ENCODE peak calls at places on chromosomes 4 and X, in six cellular contexts. K is stimulated activated CD4-positive, alpha-beta T cell treated with anti-CD3 and anti-CD28 coated beads, Interleukin-1b, Interleukin-23, amount 100 ng/mL, for 24 hours; S is transverse colon; L is adipocyte; B is NCI-H345; O is NCI-H2107. H is an unnamed sample.

GRCh38 chr4:72424006-72424405 is 145.0 kb downstream of the ADAMTS3 start:
- DNase-seq in K (no peak), S (no peak), L (no peak), B (no peak), O (no peak), H (no peak)

GRCh38 chr4:123555500-123556273 is 159.1 kb downstream of the SPRY1 start:
- DNase-seq in K (no peak), S (peak), L (peak), B (no peak), O (no peak), H (no peak)

GRCh38 chrX:19673334-19674040 is 158.2 kb upstream of the MAP3K15 start:
- DNase-seq in K (no peak), S (peak), L (peak), B (no peak), O (no peak), H (no peak)

GRCh38 chr4:76943790-76944189 is 5.8 kb upstream of the SEPTIN11 start:
- DNase-seq in K (no peak), S (no peak), L (no peak), B (no peak), O (no peak), H (no peak)

GRCh38 chr4:173218411-173219125 is 50.0 kb downstream of the GALNT7 start:
- DNase-seq in K (no peak), S (no peak), L (peak), B (no peak), O (no peak), H (no peak)

GRCh38 chrX:154298312-154298711 is 2.7 kb downstream of the TKTL1 start:
- DNase-seq in K (no peak), S (no peak), L (no peak), B (peak), O (no peak), H (no peak)

GRCh38 chrX:47311857-47312774 is 58.3 kb upstream of the ZNF157 start:
- DNase-seq in K (peak), S (peak), L (peak), B (no peak), O (no peak), H (peak)

GRCh38 chr4:15653864-15654391 is 1.2 kb downstream of the FBXL5 start:
- DNase-seq in K (no peak), S (no peak), L (peak), B (peak), O (no peak), H (peak)

GRCh38 chrX:23981711-23982110 is 45.3 kb downstream of the KLHL15 start:
- DNase-seq in K (no peak), S (no peak), L (no peak), B (peak), O (no peak), H (no peak)

GRCh38 chr4:109216085-109216696 is 86.3 kb downstream of the COL25A1 start:
- DNase-seq in K (no peak), S (no peak), L (no peak), B (no peak), O (no peak), H (no peak)

GRCh38 chr4:28463184-28463690 is 1602.6 kb downstream of the STIM2 start:
- DNase-seq in K (no peak), S (no peak), L (peak), B (no peak), O (no peak), H (no peak)

GRCh38 chr4:55445921-55446577 is 50.3 kb downstream of the TMEM165 start:
- DNase-seq in K (no peak), S (no peak), L (no peak), B (no peak), O (no peak), H (no peak)

GRCh38 chr4:1644906-1645657 is 39.0 kb downstream of the FAM53A start:
- DNase-seq in K (no peak), S (peak), L (peak), B (no peak), O (no peak), H (no peak)

GRCh38 chr4:55925235-55925634 is 23.5 kb upstream of the CEP135 start:
- DNase-seq in K (no peak), S (no peak), L (no peak), B (no peak), O (no peak), H (no peak)

GRCh38 chrX:25544641-25545040 is 528.9 kb upstream of the ARX start:
- DNase-seq in K (no peak), S (no peak), L (no peak), B (no peak), O (no peak), H (no peak)

GRCh38 chrX:108396188-108396885 is 41.9 kb downstream of the COL4A6 start:
- DNase-seq in K (no peak), S (no peak), L (no peak), B (no peak), O (no peak), H (no peak)

GRCh38 chrX:1169198-1169597 is 43.3 kb downstream of the CRLF2 start:
- DNase-seq in K (no peak), S (no peak), L (no peak), B (no peak), O (no peak), H (no peak)

H was measured in NK-92 treated with Interleukin-12 subunit alpha and Interleukin-12 subunit beta, amount 100 ng/mL, for 24 hours.